ENCODE peak calls at places on chromosomes 13 and 19, in six cellular contexts. D is naive B cell; H is GM23338; Q is stimulated activated CD8-positive, alpha-beta memory T cell treated with anti-CD3 and anti-CD28 coated beads, Interleukin-4, amount 100 ng/mL, for 4 hours; X is left ventricle myocardium inferior; M is Daoy. G is an unnamed sample.

GRCh38 chr19:4916292-4917082 is 7.2 kb downstream of the UHRF1 start:
- DNase-seq in X (no peak), D (peak; percentile 62), H (no peak), M (no peak), Q (no peak), G (peak; percentile 68)

GRCh38 chr19:33303791-33304759 is 1.7 kb upstream of the CEBPA start:
- DNase-seq in Q (no peak), X (no peak), M (no peak), H (no peak), D (no peak), G (no peak)

GRCh38 chr19:48596679-48597465 is 9.7 kb upstream of the SPACA4 start:
- DNase-seq in H (no peak), D (no peak), X (no peak), M (peak; percentile 46), Q (no peak), G (no peak)

GRCh38 chr19:5231857-5232503 is 108.6 kb downstream of the PTPRS start:
- DNase-seq in Q (no peak), M (no peak), D (no peak), H (no peak), X (no peak), G (no peak)

GRCh38 chr19:30224689-30225606 is 147.2 kb upstream of the ZNF536 start:
- DNase-seq in H (peak; percentile 44), X (no peak), M (peak; percentile 59), D (no peak), Q (no peak), G (no peak)

GRCh38 chr13:113588394-113589111 is 4.0 kb downstream of the TFDP1 start:
- DNase-seq in D (no peak), X (no peak), Q (no peak), H (no peak), M (no peak), G (no peak)

GRCh38 chr19:49567722-49568454 is 12.5 kb downstream of the NOSIP start:
- DNase-seq in Q (no peak), D (no peak), X (no peak), H (no peak), M (no peak), G (no peak)

GRCh38 chr19:51375504-51376221 is 3.2 kb upstream of the NKG7 start:
- DNase-seq in X (no peak), D (no peak), Q (no peak), M (peak; percentile 36), H (no peak), G (no peak)

GRCh38 chr19:3243851-3244700 is 19.6 kb downstream of the CELF5 start:
- DNase-seq in D (no peak), M (peak; percentile 85), X (no peak), H (peak; percentile 88), Q (peak; percentile 8), G (no peak)

GRCh38 chr19:18596752-18597157 is 8.2 kb downstream of the REX1BD start:
- DNase-seq in D (no peak), Q (no peak), M (peak; percentile 69), X (peak; percentile 53), H (peak; percentile 87), G (no peak)

GRCh38 chr19:24033962-24034342 is 53.0 kb upstream of the ZNF254 start:
- DNase-seq in M (peak; percentile 48), X (peak; percentile 30), D (no peak), Q (peak; percentile 5), H (peak; percentile 50), G (peak; percentile 19)

GRCh38 chr13:50732712-50733111 is 110.8 kb downstream of the DLEU7 start:
- DNase-seq in H (no peak), M (peak; percentile 17), D (no peak), X (no peak), Q (no peak), G (no peak)

GRCh38 chr19:3142292-3142670 is 6.4 kb downstream of the GNA15 start:
- DNase-seq in X (no peak), M (peak; percentile 87), D (no peak), H (no peak), Q (no peak), G (no peak)

GRCh38 chr13:111540486-111540885 is 220.0 kb downstream of the TEX29 start:
- DNase-seq in D (no peak), H (no peak), Q (no peak), X (no peak), M (no peak), G (no peak)

GRCh38 chr13:57633141-57633949 is 1.8 kb downstream of the PCDH17 start:
- DNase-seq in Q (no peak), D (no peak), H (peak; percentile 88), X (peak; percentile 77), M (no peak), G (no peak)

GRCh38 chr19:5321851-5322681 is 18.5 kb downstream of the PTPRS start:
- DNase-seq in X (no peak), D (peak; percentile 46), M (peak; percentile 43), Q (no peak), H (peak; percentile 65), G (peak; percentile 77)